ENCODE peak calls at places on chromosomes 2 and 18, in eight cellular contexts. A, E, D, O, I, K, M and V are unnamed samples.

GRCh38 chr2:219278655-219279150 is 463 bp upstream of the DNAJB2 start:
- DNase-seq in A (no peak), E (no peak), D (no peak), O (no peak), I (no peak), K (no peak), M (no peak), V (no peak)

GRCh38 chr2:148674063-148675020 is 29.8 kb downstream of the EPC2 start:
- DNase-seq in A (peak), E (peak), D (no peak), O (no peak), I (no peak), K (no peak), M (peak), V (peak)

GRCh38 chr2:33788044-33788443 is 188.9 kb upstream of the FAM98A start:
- DNase-seq in A (peak), E (no peak), D (no peak), O (no peak), I (no peak), K (no peak), M (no peak), V (no peak)

GRCh38 chr18:7945882-7946281 is 378.8 kb downstream of the PTPRM start:
- DNase-seq in A (peak), E (no peak), D (no peak), O (peak), I (no peak), K (no peak), M (peak), V (peak)

GRCh38 chr2:153519260-153519875 is 40.8 kb upstream of the RPRM start:
- DNase-seq in A (peak), E (peak), D (peak), O (peak), I (peak), K (peak), M (peak), V (no peak)

GRCh38 chr2:3605013-3605961 is 10.4 kb downstream of the COLEC11 start:
- DNase-seq in A (no peak), E (peak), D (no peak), O (peak), I (no peak), K (no peak), M (peak), V (no peak)

GRCh38 chr2:21422050-21422449 is 298.3 kb downstream of the TDRD15 start:
- DNase-seq in A (peak), E (peak), D (no peak), O (no peak), I (no peak), K (peak), M (peak), V (no peak)

GRCh38 chr2:63614983-63615945 is 26.5 kb downstream of the MDH1 start:
- DNase-seq in A (peak), E (peak), D (no peak), O (no peak), I (no peak), K (no peak), M (peak), V (peak)

GRCh38 chr2:162430323-162430722 is 86.4 kb downstream of the GCA start:
- DNase-seq in A (no peak), E (no peak), D (no peak), O (no peak), I (no peak), K (no peak), M (no peak), V (no peak)

GRCh38 chr18:26133652-26134051 is at the start of gene PSMA8:
- DNase-seq in A (no peak), E (peak), D (peak), O (no peak), I (peak), K (no peak), M (no peak), V (no peak)

GRCh38 chr2:69830045-69830905 is 815 bp downstream of the GMCL1 start:
- DNase-seq in A (peak), E (peak), D (peak), O (no peak), I (peak), K (peak), M (peak), V (no peak)

GRCh38 chr2:24586955-24587354 is 95.9 kb downstream of the NCOA1 start:
- DNase-seq in A (no peak), E (no peak), D (peak), O (no peak), I (no peak), K (no peak), M (no peak), V (no peak)

GRCh38 chr18:39462436-39462835 is 1896.8 kb upstream of the CELF4 start:
- DNase-seq in A (peak), E (no peak), D (no peak), O (no peak), I (no peak), K (no peak), M (no peak), V (no peak)

GRCh38 chr2:192196451-192197194 is 1.9 kb upstream of the TMEFF2 start:
- DNase-seq in A (no peak), E (no peak), D (no peak), O (no peak), I (no peak), K (peak), M (no peak), V (no peak)

GRCh38 chr18:75548353-75548752 is 120.8 kb upstream of the SMIM21 start:
- DNase-seq in A (no peak), E (peak), D (no peak), O (no peak), I (no peak), K (no peak), M (peak), V (no peak)

GRCh38 chr2:15053542-15053941 is 421.0 kb downstream of the LRATD1 start:
- DNase-seq in A (no peak), E (no peak), D (no peak), O (no peak), I (no peak), K (no peak), M (no peak), V (no peak)

GRCh38 chr2:79530443-79530842 is 17.6 kb downstream of the CTNNA2 start:
- DNase-seq in A (no peak), E (no peak), D (no peak), O (no peak), I (no peak), K (no peak), M (peak), V (no peak)

GRCh38 chr18:48541026-48541746 is 2.4 kb downstream of the CTIF start:
- DNase-seq in A (peak), E (peak), D (no peak), O (peak), I (no peak), K (peak), M (peak), V (no peak)

GRCh38 chr2:117942551-117942950 is 71.3 kb downstream of the CCDC93 start:
- DNase-seq in A (no peak), E (no peak), D (no peak), O (no peak), I (no peak), K (no peak), M (no peak), V (no peak)

GRCh38 chr2:174343638-174344455 is 9.1 kb downstream of the SP9 start:
- DNase-seq in A (no peak), E (peak), D (no peak), O (no peak), I (no peak), K (peak), M (no peak), V (no peak)

GRCh38 chr2:160214461-160215055 is 14.5 kb upstream of the ITGB6 start:
- DNase-seq in A (peak), E (no peak), D (no peak), O (peak), I (no peak), K (no peak), M (peak), V (peak)

GRCh38 chr2:59395119-59395518 is 1154.0 kb upstream of the FANCL start:
- DNase-seq in A (no peak), E (no peak), D (no peak), O (no peak), I (no peak), K (no peak), M (no peak), V (no peak)

GRCh38 chr18:2979871-2980606 is 32.9 kb downstream of the LPIN2 start:
- DNase-seq in A (no peak), E (no peak), D (no peak), O (no peak), I (no peak), K (no peak), M (peak), V (no peak)

GRCh38 chr2:30768036-30768686 is 39.1 kb downstream of the CAPN13 start:
- DNase-seq in A (no peak), E (no peak), D (no peak), O (no peak), I (no peak), K (no peak), M (no peak), V (no peak)

GRCh38 chr2:232236200-232236599 is 142.4 kb upstream of the ALPP start:
- DNase-seq in A (peak), E (no peak), D (no peak), O (no peak), I (no peak), K (no peak), M (no peak), V (peak)

GRCh38 chr2:99819766-99820165 is 322.6 kb downstream of the AFF3 start:
- DNase-seq in A (no peak), E (peak), D (no peak), O (no peak), I (no peak), K (no peak), M (peak), V (no peak)

GRCh38 chr18:33744032-33744697 is 166.1 kb downstream of the ASXL3 start:
- DNase-seq in A (no peak), E (no peak), D (no peak), O (no peak), I (no peak), K (no peak), M (no peak), V (no peak)